ENCODE peak calls at places on chromosomes 7 and 10, in four cellular contexts. One of them, this sample, is unnamed.
A peak's percentile ranks its signal among the peaks of the same experiment; 100 is the strongest.

GRCh38 chr7:70154521-70155180 is 556.4 kb downstream of the AUTS2 start:
- DNase-seq in glomerular endothelial cell: no peak
- DNase-seq in right lobe of liver: no peak
- DNase-seq in left ventricle myocardium inferior: no peak
- DNase-seq in this sample: no peak

GRCh38 chr10:79400567-79401004 is 44.8 kb downstream of the ZCCHC24 start:
- DNase-seq in glomerular endothelial cell: no peak
- DNase-seq in right lobe of liver: no peak
- DNase-seq in left ventricle myocardium inferior: no peak
- DNase-seq in this sample: no peak

GRCh38 chr7:28855538-28856217 is 102.5 kb downstream of the TRIL start:
- DNase-seq in glomerular endothelial cell: no peak
- DNase-seq in right lobe of liver: no peak
- DNase-seq in left ventricle myocardium inferior: no peak
- DNase-seq in this sample: no peak

GRCh38 chr10:92747600-92747999 is 57.8 kb downstream of the HHEX start:
- DNase-seq in glomerular endothelial cell: no peak
- DNase-seq in right lobe of liver: peak; percentile 80
- DNase-seq in left ventricle myocardium inferior: no peak
- DNase-seq in this sample: no peak

GRCh38 chr10:3067045-3067858 is at the start of gene PFKP:
- DNase-seq in glomerular endothelial cell: no peak
- DNase-seq in right lobe of liver: no peak
- DNase-seq in left ventricle myocardium inferior: peak; percentile 50
- DNase-seq in this sample: no peak

GRCh38 chr7:134845461-134845860 is 66.0 kb downstream of the CALD1 start:
- DNase-seq in glomerular endothelial cell: no peak
- DNase-seq in right lobe of liver: no peak
- DNase-seq in left ventricle myocardium inferior: no peak
- DNase-seq in this sample: no peak

GRCh38 chr7:130063036-130063435 is 7.3 kb upstream of the KLHDC10 start:
- DNase-seq in glomerular endothelial cell: no peak
- DNase-seq in right lobe of liver: peak; percentile 67
- DNase-seq in left ventricle myocardium inferior: no peak
- DNase-seq in this sample: peak; percentile 84

GRCh38 chr7:111074071-111074771 is 16.7 kb upstream of the LRRN3 start:
- DNase-seq in glomerular endothelial cell: no peak
- DNase-seq in right lobe of liver: no peak
- DNase-seq in left ventricle myocardium inferior: no peak
- DNase-seq in this sample: no peak

GRCh38 chr10:786666-787512 is 97.4 kb upstream of the DIP2C start:
- DNase-seq in glomerular endothelial cell: no peak
- DNase-seq in right lobe of liver: peak; percentile 35
- DNase-seq in left ventricle myocardium inferior: no peak
- DNase-seq in this sample: no peak

GRCh38 chr10:95295031-95295755 is 4.4 kb upstream of the PDLIM1 start:
- DNase-seq in glomerular endothelial cell: no peak
- DNase-seq in right lobe of liver: peak; percentile 56
- DNase-seq in left ventricle myocardium inferior: peak; percentile 36
- DNase-seq in this sample: peak; percentile 68

GRCh38 chr7:36855330-36855729 is 131.0 kb upstream of the AOAH start:
- DNase-seq in glomerular endothelial cell: no peak
- DNase-seq in right lobe of liver: no peak
- DNase-seq in left ventricle myocardium inferior: no peak
- DNase-seq in this sample: no peak

GRCh38 chr10:49611166-49611814 is 1.2 kb downstream of the SLC18A3 start:
- DNase-seq in glomerular endothelial cell: no peak
- DNase-seq in right lobe of liver: no peak
- DNase-seq in left ventricle myocardium inferior: no peak
- DNase-seq in this sample: peak; percentile 35

GRCh38 chr7:155471728-155472127 is 13.8 kb downstream of the EN2 start:
- DNase-seq in glomerular endothelial cell: no peak
- DNase-seq in right lobe of liver: no peak
- DNase-seq in left ventricle myocardium inferior: no peak
- DNase-seq in this sample: no peak

GRCh38 chr7:43353902-43354301 is 229.0 kb upstream of the STK17A start:
- DNase-seq in glomerular endothelial cell: no peak
- DNase-seq in right lobe of liver: no peak
- DNase-seq in left ventricle myocardium inferior: no peak
- DNase-seq in this sample: no peak

GRCh38 chr7:132869166-132869861 is 212.6 kb downstream of the CHCHD3 start:
- DNase-seq in glomerular endothelial cell: no peak
- DNase-seq in right lobe of liver: no peak
- DNase-seq in left ventricle myocardium inferior: no peak
- DNase-seq in this sample: no peak

GRCh38 chr10:121525276-121526039 is 72.8 kb downstream of the FGFR2 start:
- DNase-seq in glomerular endothelial cell: no peak
- DNase-seq in right lobe of liver: no peak
- DNase-seq in left ventricle myocardium inferior: no peak
- DNase-seq in this sample: no peak

GRCh38 chr10:28587970-28588290 is 55.0 kb downstream of the WAC start:
- DNase-seq in glomerular endothelial cell: no peak
- DNase-seq in right lobe of liver: no peak
- DNase-seq in left ventricle myocardium inferior: no peak
- DNase-seq in this sample: no peak

GRCh38 chr10:88499569-88500470 is 83.3 kb downstream of the RNLS start:
- DNase-seq in glomerular endothelial cell: peak; percentile 4
- DNase-seq in right lobe of liver: no peak
- DNase-seq in left ventricle myocardium inferior: no peak
- DNase-seq in this sample: no peak

GRCh38 chr7:68785036-68785435 is 813.2 kb upstream of the AUTS2 start:
- DNase-seq in glomerular endothelial cell: no peak
- DNase-seq in right lobe of liver: no peak
- DNase-seq in left ventricle myocardium inferior: no peak
- DNase-seq in this sample: no peak

GRCh38 chr10:63115732-63116383 is 17.3 kb upstream of the NRBF2 start:
- DNase-seq in glomerular endothelial cell: no peak
- DNase-seq in right lobe of liver: peak; percentile 93
- DNase-seq in left ventricle myocardium inferior: peak; percentile 77
- DNase-seq in this sample: peak; percentile 93

GRCh38 chr7:7178906-7179305 is 3.4 kb upstream of the C1GALT1 start:
- DNase-seq in glomerular endothelial cell: no peak
- DNase-seq in right lobe of liver: no peak
- DNase-seq in left ventricle myocardium inferior: no peak
- DNase-seq in this sample: no peak